ENCODE peak calls at places on chromosomes 4 and X, in five cellular contexts. M is GM23338, H is H1, J is sigmoid colon, Q is prostate gland. A is an unnamed sample. For H3K4me1, the result is how much of the 10 kb centered on the place peaks cover.

GRCh38 chrX:22053486-22053885 is 21.4 kb downstream of the PHEX start:
- DNase-seq in M (no peak), Q (no peak), J (no peak), H (no peak), A (no peak)

GRCh38 chr4:135319685-135320084 is 1118.1 kb upstream of the PABPC4L start:
- DNase-seq in J (no peak), Q (no peak), M (peak), H (no peak), A (no peak)

GRCh38 chrX:147935156-147935758 is 23.5 kb downstream of the FMR1 start:
- DNase-seq in J (no peak), H (no peak), Q (no peak), M (no peak), A (no peak)

GRCh38 chrX:140190441-140191108 is 225.3 kb upstream of the CXorf66 start:
- DNase-seq in J (no peak), H (no peak), M (no peak), Q (no peak), A (no peak)

GRCh38 chr4:154049457-154050181 is 260.7 kb upstream of the SFRP2 start:
- DNase-seq in Q (no peak), H (peak), J (no peak), M (peak), A (peak)

GRCh38 chr4:77579406-77580076 is 26.1 kb upstream of the CXCL13 start:
- DNase-seq in J (no peak), H (no peak), M (no peak), Q (no peak), A (no peak)

GRCh38 chrX:24242649-24243556 is 71.0 kb downstream of the SUPT20HL2 start:
- DNase-seq in M (no peak), Q (peak), H (no peak), J (peak), A (no peak)

GRCh38 chr4:177367336-177367735 is 57.7 kb downstream of the NEIL3 start:
- DNase-seq in M (peak), H (no peak), J (no peak), Q (no peak), A (no peak)

GRCh38 chr4:176002007-176002623 is 63.5 kb upstream of the WDR17 start:
- DNase-seq in M (peak), Q (no peak), H (peak), J (peak), A (no peak)

GRCh38 chr4:109294006-109294405 is 8.5 kb downstream of the COL25A1 start:
- DNase-seq in H (no peak), Q (no peak), J (no peak), M (peak), A (no peak)

GRCh38 chr4:96170198-96170597 is 330.3 kb downstream of the PDHA2 start:
- DNase-seq in J (no peak), Q (no peak), M (peak), H (peak), A (no peak)

GRCh38 chrX:49896951-49897350 is 17.7 kb downstream of the USP27X start:
- DNase-seq in J (no peak), Q (no peak), H (no peak), M (no peak), A (no peak)
- H3K4me1 ChIP-seq in J (under half), Q (under half), H (under half), M (under half), A (under half)

GRCh38 chr4:15742083-15742582 is 36.0 kb upstream of the CD38 start:
- DNase-seq in J (no peak), H (no peak), Q (no peak), M (no peak), A (no peak)
- TF ChIP-seq POLR2AphosphoS5 in J (no peak), H (no peak), Q (no peak), M (no peak), A (no peak)

GRCh38 chr4:186946682-186947294 is 223.1 kb upstream of the FAT1 start:
- DNase-seq in M (peak), J (no peak), Q (no peak), H (peak), A (no peak)
- H3K4me1 ChIP-seq in M (under half), J (under half), Q (under half), H (under half), A (under half)

DNA sequence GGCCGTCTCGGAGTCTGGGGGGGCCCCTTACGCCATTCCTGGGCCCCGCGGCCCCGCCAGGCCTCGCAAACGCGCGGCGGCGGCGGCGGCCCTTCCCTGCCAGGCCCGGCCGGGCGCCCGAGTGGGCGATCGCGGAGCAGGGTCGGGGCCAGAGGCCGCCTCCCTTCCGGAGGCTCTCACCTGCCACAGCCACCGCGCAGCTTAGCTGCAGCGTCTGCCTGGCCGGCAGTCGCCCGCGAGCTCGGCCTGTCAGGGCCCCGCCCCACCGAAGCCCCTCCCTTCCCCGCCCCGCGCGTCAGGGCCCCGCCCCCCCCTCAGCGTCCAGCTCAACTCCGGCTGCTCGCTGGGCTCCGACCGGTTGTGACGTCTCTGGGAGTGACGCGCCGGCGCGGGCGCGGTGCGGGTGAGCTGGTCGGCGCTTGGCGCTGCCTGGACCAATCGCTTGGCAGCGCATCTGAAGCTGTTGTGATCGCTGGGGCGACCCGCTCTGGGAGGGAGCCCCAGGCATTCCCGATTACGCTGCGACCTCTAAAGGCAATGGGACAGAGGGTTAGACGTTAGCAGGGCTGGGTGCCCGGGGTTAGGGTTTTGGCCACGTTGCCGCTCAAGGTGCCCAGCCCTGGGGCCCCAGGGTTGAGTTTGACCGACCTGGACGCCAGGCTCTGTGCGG is at the start of gene SLC10A3:
- DNase-seq in J (peak), H (peak), Q (peak), M (peak), A (peak)
- TF ChIP-seq POLR2AphosphoS5 in J (peak), H (peak), Q (peak), M (peak), A (peak)

GRCh38 chr4:119037709-119038463 is 97.7 kb upstream of the MYOZ2 start:
- DNase-seq in H (no peak), M (no peak), J (no peak), Q (no peak), A (no peak)
- H3K4me1 ChIP-seq in H (under half), M (half or more), J (half or more), Q (under half), A (half or more)

DNA sequence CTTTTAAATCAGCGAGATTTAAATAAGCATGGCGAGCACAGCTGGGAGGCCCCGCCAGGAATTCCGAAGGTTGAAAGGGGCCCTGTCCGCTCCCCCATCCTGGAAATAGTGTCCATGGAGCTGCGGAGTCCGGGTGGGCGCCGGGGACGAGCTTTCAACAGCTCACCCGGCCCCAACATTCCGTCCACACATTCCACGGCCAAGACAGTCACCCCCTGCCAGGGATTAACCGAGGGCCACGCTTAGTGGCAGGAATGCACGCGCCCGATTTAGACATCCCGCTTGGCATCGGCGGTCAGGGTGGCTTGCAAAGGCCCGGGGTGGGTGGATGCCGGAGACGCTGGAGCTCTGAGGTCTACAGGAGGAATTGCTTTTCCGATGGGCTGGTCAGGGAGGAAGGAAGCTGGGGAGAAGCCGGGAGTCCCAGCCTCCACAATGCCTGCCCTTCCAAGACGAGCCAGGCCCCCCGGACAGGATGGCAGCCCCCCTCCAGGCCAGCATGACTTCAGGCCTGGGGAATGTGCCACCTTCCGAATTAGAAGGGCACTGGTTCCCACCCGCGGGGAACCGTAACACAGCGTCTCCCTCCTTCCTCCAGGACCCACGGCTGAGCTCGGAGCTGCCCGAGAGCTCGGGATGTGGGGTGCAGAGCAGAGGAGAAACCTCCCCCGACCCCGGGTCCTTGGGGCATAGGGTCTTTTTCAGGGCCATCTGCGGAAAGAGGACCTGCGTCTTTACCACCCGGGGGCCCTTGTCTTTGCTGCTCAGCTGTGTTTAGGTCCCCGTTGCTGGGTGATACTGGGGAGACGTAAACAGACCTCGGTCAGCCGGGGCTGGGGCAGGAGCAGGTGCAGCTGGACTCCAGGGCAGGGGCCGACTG is 26.9 kb upstream of the PPP2R3B start:
- DNase-seq in M (peak), Q (no peak), H (peak), J (no peak), A (no peak)
- TF ChIP-seq POLR2AphosphoS5 in M (no peak), Q (no peak), H (no peak), J (no peak), A (no peak)

GRCh38 chrX:9160698-9161329 is 126.9 kb upstream of the FAM9B start:
- DNase-seq in M (no peak), Q (no peak), J (no peak), H (no peak), A (no peak)

GRCh38 chrX:9164535-9165425 is 130.9 kb upstream of the FAM9B start:
- DNase-seq in M (no peak), H (no peak), Q (no peak), J (no peak), A (no peak)

GRCh38 chrX:9166566-9166909 is 132.6 kb upstream of the FAM9B start:
- DNase-seq in M (no peak), J (no peak), Q (no peak), H (no peak), A (no peak)

GRCh38 chrX:9164086-9164485 is 130.2 kb upstream of the FAM9B start:
- DNase-seq in J (no peak), M (no peak), H (no peak), Q (no peak), A (no peak)

DNA sequence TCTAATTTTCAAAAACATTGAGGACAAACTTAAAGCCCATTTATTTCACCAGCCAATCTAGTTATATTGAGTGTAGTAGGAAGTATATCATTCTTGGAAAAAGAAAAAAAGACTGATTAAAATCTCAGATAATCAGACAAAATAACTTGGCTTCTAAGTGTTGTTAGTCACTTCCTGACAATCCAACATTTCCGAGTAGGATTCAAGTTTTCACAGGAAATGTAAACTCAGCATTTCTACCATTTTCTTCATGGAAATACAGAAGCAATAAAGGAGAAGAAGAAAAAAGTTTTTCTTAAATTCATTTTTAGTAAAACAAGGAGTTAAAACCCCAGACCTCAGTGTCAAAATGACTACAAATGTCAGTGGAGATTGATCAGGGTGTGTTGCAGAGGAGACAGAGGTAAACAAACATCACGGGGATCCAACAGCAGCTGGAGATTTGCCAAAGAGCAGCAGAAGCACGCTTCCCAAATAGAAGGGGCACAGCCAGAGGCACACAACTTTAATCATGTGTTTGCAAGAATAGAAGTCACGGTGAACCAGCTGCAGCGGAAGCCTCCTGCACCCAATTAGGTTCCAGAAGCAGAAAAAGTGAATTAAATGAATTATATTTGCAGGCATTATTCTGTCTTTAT is 129.3 kb upstream of the FAM9B start:
- DNase-seq in J (no peak), H (no peak), M (no peak), Q (no peak), A (no peak)
- H3K4me1 ChIP-seq in J (under half), H (under half), M (under half), Q (under half), A (under half)

DNA sequence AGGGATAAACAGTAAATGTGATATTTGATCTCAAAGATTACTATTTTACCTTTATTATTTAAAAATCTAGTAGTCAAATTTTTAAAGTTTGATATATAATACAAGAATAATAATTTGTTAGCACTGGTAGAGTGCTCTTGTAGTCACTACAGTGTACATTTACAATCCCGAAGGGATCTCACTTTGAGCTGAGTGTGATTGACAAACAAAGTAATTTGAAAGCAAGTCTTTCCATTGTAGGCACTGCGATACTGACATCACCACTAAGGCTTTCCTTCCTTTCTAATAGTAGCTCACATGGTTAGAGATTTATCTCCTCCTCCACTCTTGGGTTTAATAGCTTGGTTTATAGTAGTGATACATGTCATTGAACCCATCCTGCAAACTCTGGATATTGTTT is 280.6 kb downstream of the PARM1 start:
- DNase-seq in J (no peak), Q (no peak), H (no peak), M (no peak), A (no peak)
- TF ChIP-seq POLR2AphosphoS5 in J (no peak), Q (no peak), H (no peak), M (no peak), A (no peak)

A was measured in esophagus muscularis mucosa.